ENCODE peak calls at places on chromosome X, in six cellular contexts. One of them, this sample, is unnamed.

GRCh38 chrX:84216406-84216805 is 28.4 kb upstream of the RPS6KA6 start:
- DNase-seq in body of pancreas: no peak
- DNase-seq in left ventricle myocardium inferior: no peak
- DNase-seq in B cell: no peak
- DNase-seq in GM12865: no peak
- DNase-seq in endodermal cell: no peak
- DNase-seq in this sample: no peak

GRCh38 chrX:40262641-40263560 is 165.1 kb upstream of the BCOR start:
- DNase-seq in body of pancreas: peak
- DNase-seq in left ventricle myocardium inferior: no peak
- DNase-seq in B cell: no peak
- DNase-seq in GM12865: no peak
- DNase-seq in endodermal cell: no peak
- DNase-seq in this sample: no peak

GRCh38 chrX:10014462-10015373 is 47.6 kb downstream of the CLDN34 start:
- DNase-seq in body of pancreas: peak
- DNase-seq in left ventricle myocardium inferior: peak
- DNase-seq in B cell: peak
- DNase-seq in GM12865: peak
- DNase-seq in endodermal cell: peak
- DNase-seq in this sample: peak

GRCh38 chrX:150983526-150984163 is 510 bp downstream of the HMGB3 start:
- DNase-seq in body of pancreas: peak
- DNase-seq in left ventricle myocardium inferior: no peak
- DNase-seq in B cell: peak
- DNase-seq in GM12865: no peak
- DNase-seq in endodermal cell: no peak
- DNase-seq in this sample: no peak

GRCh38 chrX:24229400-24229879 is 79.9 kb downstream of the ZFX start:
- DNase-seq in body of pancreas: peak
- DNase-seq in left ventricle myocardium inferior: no peak
- DNase-seq in B cell: no peak
- DNase-seq in GM12865: peak
- DNase-seq in endodermal cell: no peak
- DNase-seq in this sample: no peak

GRCh38 chrX:51893931-51894696 is 691 bp downstream of the MAGED1 start:
- DNase-seq in body of pancreas: peak
- DNase-seq in left ventricle myocardium inferior: no peak
- DNase-seq in B cell: no peak
- DNase-seq in GM12865: peak
- DNase-seq in endodermal cell: peak
- DNase-seq in this sample: peak

GRCh38 chrX:68685722-68686683 is 38.5 kb downstream of the STARD8 start:
- DNase-seq in body of pancreas: peak
- DNase-seq in left ventricle myocardium inferior: peak
- DNase-seq in B cell: no peak
- DNase-seq in GM12865: peak
- DNase-seq in endodermal cell: peak
- DNase-seq in this sample: peak

GRCh38 chrX:121013897-121014455 is 28.4 kb upstream of the CT47A1 start:
- DNase-seq in body of pancreas: no peak
- DNase-seq in left ventricle myocardium inferior: no peak
- DNase-seq in B cell: no peak
- DNase-seq in GM12865: no peak
- DNase-seq in endodermal cell: no peak
- DNase-seq in this sample: no peak

GRCh38 chrX:143632625-143633387 is 3.1 kb downstream of the SLITRK4 start:
- DNase-seq in body of pancreas: no peak
- DNase-seq in left ventricle myocardium inferior: no peak
- DNase-seq in B cell: no peak
- DNase-seq in GM12865: peak
- DNase-seq in endodermal cell: peak
- DNase-seq in this sample: no peak

GRCh38 chrX:46730765-46731164 is 28.2 kb downstream of the SLC9A7 start:
- DNase-seq in body of pancreas: no peak
- DNase-seq in left ventricle myocardium inferior: no peak
- DNase-seq in B cell: no peak
- DNase-seq in GM12865: no peak
- DNase-seq in endodermal cell: no peak
- DNase-seq in this sample: no peak

GRCh38 chrX:48489892-48490291 is 13.9 kb downstream of the FTSJ1 start:
- DNase-seq in body of pancreas: no peak
- DNase-seq in left ventricle myocardium inferior: no peak
- DNase-seq in B cell: no peak
- DNase-seq in GM12865: no peak
- DNase-seq in endodermal cell: no peak
- DNase-seq in this sample: no peak

GRCh38 chrX:42615161-42615563 is 162.8 kb downstream of the PPP1R2C start:
- DNase-seq in body of pancreas: peak
- DNase-seq in left ventricle myocardium inferior: no peak
- DNase-seq in B cell: no peak
- DNase-seq in GM12865: peak
- DNase-seq in endodermal cell: peak
- DNase-seq in this sample: peak

GRCh38 chrX:76555816-76556215 is 128.3 kb downstream of the MAGEE1 start:
- DNase-seq in body of pancreas: no peak
- DNase-seq in left ventricle myocardium inferior: no peak
- DNase-seq in B cell: no peak
- DNase-seq in GM12865: peak
- DNase-seq in endodermal cell: peak
- DNase-seq in this sample: peak

GRCh38 chrX:72727846-72728245 is 13.7 kb upstream of the PHKA1 start:
- DNase-seq in body of pancreas: no peak
- DNase-seq in left ventricle myocardium inferior: no peak
- DNase-seq in B cell: no peak
- DNase-seq in GM12865: no peak
- DNase-seq in endodermal cell: no peak
- DNase-seq in this sample: no peak

GRCh38 chrX:1468250-1468772 is 15.6 kb upstream of the ASMTL start:
- DNase-seq in body of pancreas: no peak
- DNase-seq in left ventricle myocardium inferior: no peak
- DNase-seq in B cell: peak
- DNase-seq in GM12865: peak
- DNase-seq in endodermal cell: peak
- DNase-seq in this sample: peak

GRCh38 chrX:1137531-1137930 is 74.9 kb downstream of the CRLF2 start:
- DNase-seq in body of pancreas: no peak
- DNase-seq in left ventricle myocardium inferior: no peak
- DNase-seq in B cell: no peak
- DNase-seq in GM12865: no peak
- DNase-seq in endodermal cell: peak
- DNase-seq in this sample: no peak

GRCh38 chrX:1026263-1027015 is 186.0 kb downstream of the CRLF2 start:
- DNase-seq in body of pancreas: no peak
- DNase-seq in left ventricle myocardium inferior: no peak
- DNase-seq in B cell: peak
- DNase-seq in GM12865: peak
- DNase-seq in endodermal cell: no peak
- DNase-seq in this sample: no peak

GRCh38 chrX:130144509-130144908 is 21.1 kb downstream of the AIFM1 start:
- DNase-seq in body of pancreas: no peak
- DNase-seq in left ventricle myocardium inferior: no peak
- DNase-seq in B cell: no peak
- DNase-seq in GM12865: no peak
- DNase-seq in endodermal cell: no peak
- DNase-seq in this sample: no peak

GRCh38 chrX:63784902-63785692 is at the start of gene ARHGEF9:
- DNase-seq in body of pancreas: peak
- DNase-seq in left ventricle myocardium inferior: peak
- DNase-seq in B cell: peak
- DNase-seq in GM12865: peak
- DNase-seq in endodermal cell: peak
- DNase-seq in this sample: peak

GRCh38 chrX:155334486-155335316 is at the start of gene CLIC2:
- DNase-seq in body of pancreas: peak
- DNase-seq in left ventricle myocardium inferior: peak
- DNase-seq in B cell: no peak
- DNase-seq in GM12865: peak
- DNase-seq in endodermal cell: no peak
- DNase-seq in this sample: peak

GRCh38 chrX:71378752-71379151 is 12.6 kb downstream of the TAF1 start:
- DNase-seq in body of pancreas: no peak
- DNase-seq in left ventricle myocardium inferior: no peak
- DNase-seq in B cell: no peak
- DNase-seq in GM12865: no peak
- DNase-seq in endodermal cell: no peak
- DNase-seq in this sample: no peak

GRCh38 chrX:45771114-45771513 is 570.4 kb upstream of the DIPK2B start:
- DNase-seq in body of pancreas: no peak
- DNase-seq in left ventricle myocardium inferior: no peak
- DNase-seq in B cell: no peak
- DNase-seq in GM12865: no peak
- DNase-seq in endodermal cell: no peak
- DNase-seq in this sample: no peak

GRCh38 chrX:15059488-15059887 is 186.3 kb downstream of the MOSPD2 start:
- DNase-seq in body of pancreas: no peak
- DNase-seq in left ventricle myocardium inferior: no peak
- DNase-seq in B cell: no peak
- DNase-seq in GM12865: no peak
- DNase-seq in endodermal cell: no peak
- DNase-seq in this sample: no peak

GRCh38 chrX:9707306-9708015 is 58.2 kb downstream of the GPR143 start:
- DNase-seq in body of pancreas: no peak
- DNase-seq in left ventricle myocardium inferior: no peak
- DNase-seq in B cell: no peak
- DNase-seq in GM12865: no peak
- DNase-seq in endodermal cell: no peak
- DNase-seq in this sample: no peak

GRCh38 chrX:48083212-48083611 is 11.8 kb upstream of the ZNF630 start:
- DNase-seq in body of pancreas: peak
- DNase-seq in left ventricle myocardium inferior: peak
- DNase-seq in B cell: peak
- DNase-seq in GM12865: peak
- DNase-seq in endodermal cell: peak
- DNase-seq in this sample: peak

DNA sequence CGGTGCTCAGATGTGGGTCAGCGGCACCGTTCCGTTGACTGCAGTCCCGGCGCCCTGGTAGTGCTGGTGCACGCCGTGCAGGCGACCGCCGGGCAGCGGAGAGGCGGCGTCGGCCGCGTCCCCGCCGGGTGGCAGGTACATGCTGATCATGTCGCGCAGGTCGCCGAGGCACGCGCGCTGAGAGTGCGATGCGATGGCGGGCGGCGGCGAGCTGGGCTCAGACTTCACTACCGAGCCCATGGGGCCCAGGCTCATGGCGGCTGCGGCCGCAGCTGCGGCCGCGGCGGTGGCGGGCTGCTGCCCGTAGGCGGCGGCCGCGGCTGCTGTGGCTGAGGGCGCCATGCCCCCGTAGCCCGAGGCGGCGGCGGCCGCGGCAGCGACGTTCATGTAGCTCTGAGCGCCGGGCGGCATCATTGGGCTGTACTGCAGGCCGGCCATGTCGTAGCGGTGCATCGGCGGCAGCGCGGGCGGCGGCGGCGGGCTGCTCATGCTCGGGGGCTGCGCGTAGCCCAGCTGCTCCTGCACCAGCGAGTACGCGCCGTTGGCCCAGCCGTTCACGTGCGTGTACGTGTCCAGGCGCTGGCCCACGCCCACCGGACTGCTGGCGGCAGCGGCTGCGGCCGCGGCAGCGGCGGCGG is 1.0 kb downstream of the SOX3 start:
- DNase-seq in body of pancreas: peak
- DNase-seq in left ventricle myocardium inferior: no peak
- DNase-seq in B cell: no peak
- DNase-seq in GM12865: no peak
- DNase-seq in endodermal cell: peak
- DNase-seq in this sample: no peak
- TF ChIP-seq CTCF in body of pancreas: no peak
- TF ChIP-seq CTCF in left ventricle myocardium inferior: peak
- TF ChIP-seq CTCF in B cell: no peak
- TF ChIP-seq CTCF in GM12865: no peak
- TF ChIP-seq CTCF in endodermal cell: peak
- TF ChIP-seq CTCF in this sample: no peak

DNA sequence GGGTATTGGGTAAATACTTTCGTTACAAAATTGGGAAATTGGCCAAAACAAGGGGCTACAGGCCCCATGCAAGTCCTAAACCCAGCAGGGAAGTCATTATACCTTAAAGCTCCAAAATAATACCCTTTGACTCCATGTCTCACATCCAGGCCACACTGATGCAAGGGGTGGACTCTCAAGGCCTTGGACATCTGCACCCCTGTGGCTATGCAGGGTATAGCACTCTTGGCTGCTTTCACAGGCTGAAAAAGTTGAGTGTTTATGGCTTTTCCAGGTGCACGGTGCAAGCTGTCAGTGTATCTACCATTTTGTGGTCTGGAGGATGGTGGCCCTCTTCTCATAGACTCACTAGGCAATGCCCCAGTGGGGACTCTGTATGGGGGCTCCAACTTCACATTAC is 326.5 kb downstream of the TEX13C start:
- DNase-seq in body of pancreas: no peak
- DNase-seq in left ventricle myocardium inferior: no peak
- DNase-seq in B cell: no peak
- DNase-seq in GM12865: no peak
- DNase-seq in endodermal cell: peak
- DNase-seq in this sample: peak
- TF ChIP-seq CTCF in body of pancreas: no peak
- TF ChIP-seq CTCF in left ventricle myocardium inferior: no peak
- TF ChIP-seq CTCF in B cell: no peak
- TF ChIP-seq CTCF in GM12865: peak
- TF ChIP-seq CTCF in endodermal cell: peak
- TF ChIP-seq CTCF in this sample: no peak

GRCh38 chrX:118325453-118325852 is 20.5 kb upstream of the WDR44 start:
- DNase-seq in body of pancreas: no peak
- DNase-seq in left ventricle myocardium inferior: no peak
- DNase-seq in B cell: no peak
- DNase-seq in GM12865: peak
- DNase-seq in endodermal cell: no peak
- DNase-seq in this sample: no peak
- TF ChIP-seq CTCF in body of pancreas: no peak
- TF ChIP-seq CTCF in left ventricle myocardium inferior: peak
- TF ChIP-seq CTCF in B cell: peak
- TF ChIP-seq CTCF in GM12865: peak
- TF ChIP-seq CTCF in endodermal cell: peak
- TF ChIP-seq CTCF in this sample: no peak

DNA sequence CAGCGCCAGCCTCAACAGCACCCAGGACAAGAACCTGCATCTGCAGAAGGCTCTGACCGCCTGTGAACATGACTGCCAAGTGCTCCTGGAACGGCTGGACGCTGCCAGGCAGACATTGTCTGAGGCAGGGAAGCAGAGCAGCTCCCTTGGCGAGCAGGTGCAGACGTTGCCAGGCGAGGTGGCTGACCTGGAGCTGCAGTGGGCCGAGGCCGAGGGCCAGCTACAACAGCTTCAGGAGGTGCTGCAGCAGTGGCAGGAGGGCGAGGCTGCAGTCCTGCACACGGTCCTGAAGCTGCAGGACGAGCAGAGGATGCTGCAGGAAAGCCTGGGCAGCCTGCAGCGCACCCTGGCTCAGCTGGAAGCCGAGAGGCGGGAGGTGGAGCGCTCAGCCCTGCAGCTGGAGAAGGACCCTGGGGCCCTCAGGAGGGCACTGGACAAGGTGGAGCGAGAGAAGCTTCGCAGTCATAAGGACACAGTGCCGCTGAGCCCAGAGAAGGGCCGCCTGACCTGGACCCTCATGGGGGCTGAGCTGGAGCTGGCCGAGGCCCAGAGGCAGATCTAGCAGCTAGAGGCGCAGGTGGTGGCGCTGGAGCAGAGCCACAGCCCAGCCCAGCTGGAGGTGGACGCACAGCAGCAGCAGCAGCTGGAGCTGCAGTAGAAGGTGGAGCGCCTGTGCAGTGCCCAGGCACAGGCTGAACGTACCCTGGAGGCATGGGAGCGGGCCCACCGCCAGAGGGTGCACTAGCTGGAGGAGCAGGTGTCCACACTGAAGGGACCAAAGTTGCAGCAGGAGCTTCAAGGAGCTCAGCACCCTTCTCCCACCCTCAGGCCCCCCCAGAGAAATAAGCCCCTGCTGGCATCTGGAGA is 16.4 kb downstream of the SMIM10L2A start:
- DNase-seq in body of pancreas: peak
- DNase-seq in left ventricle myocardium inferior: no peak
- DNase-seq in B cell: no peak
- DNase-seq in GM12865: no peak
- DNase-seq in endodermal cell: peak
- DNase-seq in this sample: no peak
- TF ChIP-seq CTCF in body of pancreas: no peak
- TF ChIP-seq CTCF in left ventricle myocardium inferior: no peak
- TF ChIP-seq CTCF in B cell: no peak
- TF ChIP-seq CTCF in GM12865: peak
- TF ChIP-seq CTCF in endodermal cell: peak
- TF ChIP-seq CTCF in this sample: no peak